ENCODE peak calls at places on chromosome 19, in five cellular contexts. G, V, S, D and A are unnamed samples.

GRCh38 chr19:2534374-2535050 is 58.6 kb downstream of the GADD45B start:
- DNase-seq in G (no peak), V (no peak), S (no peak), D (no peak), A (no peak)

GRCh38 chr19:996051-996838 is 4.0 kb upstream of the GRIN3B start:
- DNase-seq in G (peak), V (no peak), S (no peak), D (no peak), A (peak)

GRCh38 chr19:3687774-3688706 is 12.2 kb downstream of the PIP5K1C start:
- DNase-seq in G (peak), V (no peak), S (no peak), D (no peak), A (no peak)

GRCh38 chr19:30353394-30353793 is 18.8 kb upstream of the ZNF536 start:
- DNase-seq in G (no peak), V (no peak), S (no peak), D (no peak), A (no peak)

GRCh38 chr19:48991823-48992570 is 1.1 kb downstream of the GYS1 start:
- DNase-seq in G (peak), V (no peak), S (no peak), D (peak), A (no peak)

GRCh38 chr19:43738780-43739211 is 16.0 kb downstream of the SMG9 start:
- DNase-seq in G (no peak), V (no peak), S (no peak), D (no peak), A (no peak)

GRCh38 chr19:43731854-43732253 is 16.0 kb downstream of the IRGC start:
- DNase-seq in G (no peak), V (no peak), S (no peak), D (no peak), A (no peak)

GRCh38 chr19:2253106-2254051 is 2.8 kb downstream of the JSRP1 start:
- DNase-seq in G (no peak), V (no peak), S (no peak), D (no peak), A (no peak)

GRCh38 chr19:41264581-41265375 is 606 bp downstream of the HNRNPUL1 start:
- DNase-seq in G (peak), V (no peak), S (peak), D (peak), A (no peak)

GRCh38 chr19:42268704-42269517 is at the start of gene CIC:
- DNase-seq in G (peak), V (peak), S (peak), D (peak), A (peak)

GRCh38 chr19:49331616-49332055 is 3.6 kb upstream of the CD37 start:
- DNase-seq in G (peak), V (peak), S (no peak), D (no peak), A (no peak)

GRCh38 chr19:56098731-56099577 is 22.1 kb downstream of the ZNF787 start:
- DNase-seq in G (no peak), V (no peak), S (no peak), D (no peak), A (no peak)